ENCODE peak calls at places on chromosomes 6 and 20, in ten cellular contexts. One of them, this sample, is unnamed.

GRCh38 chr6:14175031-14175430 is 57.5 kb downstream of the CD83 start:
- DNase-seq in germinal center: no peak
- DNase-seq in glutamatergic neuron: peak; percentile 51
- DNase-seq in GM12865: no peak
- DNase-seq in HCT116: no peak
- DNase-seq in effector memory CD8-positive, alpha-beta T cell: no peak
- DNase-seq in LoVo: no peak
- DNase-seq in G401: peak; percentile 52
- DNase-seq in HT1080: no peak
- DNase-seq in adipocyte: no peak
- DNase-seq in this sample: no peak

GRCh38 chr20:39117486-39117885 is 155.3 kb downstream of the DHX35 start:
- DNase-seq in effector memory CD8-positive, alpha-beta T cell: no peak
- DNase-seq in G401: no peak
- DNase-seq in LoVo: peak; percentile 84
- DNase-seq in germinal center: no peak
- DNase-seq in GM12865: no peak
- DNase-seq in glutamatergic neuron: no peak
- DNase-seq in HCT116: peak; percentile 88
- DNase-seq in HT1080: peak; percentile 94
- DNase-seq in adipocyte: peak; percentile 11
- DNase-seq in this sample: peak; percentile 53

GRCh38 chr20:10369723-10370090 is 64.3 kb downstream of the MKKS start:
- DNase-seq in GM12865: no peak
- DNase-seq in HCT116: no peak
- DNase-seq in adipocyte: peak; percentile 36
- DNase-seq in HT1080: peak; percentile 75
- DNase-seq in LoVo: peak; percentile 74
- DNase-seq in glutamatergic neuron: no peak
- DNase-seq in effector memory CD8-positive, alpha-beta T cell: no peak
- DNase-seq in germinal center: no peak
- DNase-seq in G401: no peak
- DNase-seq in this sample: peak; percentile 89

GRCh38 chr6:168388641-168389633 is 52.0 kb upstream of the SMOC2 start:
- DNase-seq in glutamatergic neuron: no peak
- DNase-seq in HT1080: no peak
- DNase-seq in adipocyte: no peak
- DNase-seq in GM12865: no peak
- DNase-seq in LoVo: no peak
- DNase-seq in HCT116: no peak
- DNase-seq in G401: no peak
- DNase-seq in germinal center: no peak
- DNase-seq in effector memory CD8-positive, alpha-beta T cell: no peak
- DNase-seq in this sample: no peak

GRCh38 chr6:169038691-169039090 is 215.0 kb downstream of the THBS2 start:
- DNase-seq in germinal center: no peak
- DNase-seq in HT1080: no peak
- DNase-seq in adipocyte: peak; percentile 62
- DNase-seq in G401: no peak
- DNase-seq in GM12865: no peak
- DNase-seq in HCT116: no peak
- DNase-seq in glutamatergic neuron: no peak
- DNase-seq in LoVo: no peak
- DNase-seq in effector memory CD8-positive, alpha-beta T cell: no peak
- DNase-seq in this sample: peak; percentile 79

GRCh38 chr20:1664911-1665310 is 7.3 kb upstream of the SIRPG start:
- DNase-seq in germinal center: peak; percentile 50
- DNase-seq in HCT116: no peak
- DNase-seq in glutamatergic neuron: no peak
- DNase-seq in adipocyte: no peak
- DNase-seq in GM12865: peak; percentile 21
- DNase-seq in G401: no peak
- DNase-seq in effector memory CD8-positive, alpha-beta T cell: peak; percentile 44
- DNase-seq in HT1080: no peak
- DNase-seq in LoVo: no peak
- DNase-seq in this sample: no peak

GRCh38 chr6:108365488-108365887 is 70.6 kb downstream of the AFG1L start:
- DNase-seq in glutamatergic neuron: no peak
- DNase-seq in HT1080: no peak
- DNase-seq in G401: no peak
- DNase-seq in adipocyte: peak; percentile 12
- DNase-seq in effector memory CD8-positive, alpha-beta T cell: no peak
- DNase-seq in GM12865: no peak
- DNase-seq in HCT116: no peak
- DNase-seq in LoVo: no peak
- DNase-seq in germinal center: no peak
- DNase-seq in this sample: peak; percentile 34

GRCh38 chr6:36381502-36382389 is 5.7 kb downstream of the ETV7 start:
- DNase-seq in LoVo: no peak
- DNase-seq in adipocyte: no peak
- DNase-seq in HCT116: no peak
- DNase-seq in HT1080: no peak
- DNase-seq in GM12865: peak; percentile 78
- DNase-seq in G401: no peak
- DNase-seq in effector memory CD8-positive, alpha-beta T cell: no peak
- DNase-seq in glutamatergic neuron: no peak
- DNase-seq in germinal center: peak; percentile 55
- DNase-seq in this sample: no peak

GRCh38 chr6:19795211-19795610 is 42.0 kb upstream of the ID4 start:
- DNase-seq in HT1080: no peak
- DNase-seq in HCT116: no peak
- DNase-seq in germinal center: no peak
- DNase-seq in LoVo: no peak
- DNase-seq in G401: no peak
- DNase-seq in GM12865: no peak
- DNase-seq in effector memory CD8-positive, alpha-beta T cell: no peak
- DNase-seq in glutamatergic neuron: no peak
- DNase-seq in adipocyte: no peak
- DNase-seq in this sample: no peak

GRCh38 chr20:43420192-43420591 is 37.5 kb upstream of the SRSF6 start:
- DNase-seq in LoVo: no peak
- DNase-seq in HT1080: no peak
- DNase-seq in GM12865: no peak
- DNase-seq in HCT116: no peak
- DNase-seq in adipocyte: no peak
- DNase-seq in effector memory CD8-positive, alpha-beta T cell: no peak
- DNase-seq in germinal center: no peak
- DNase-seq in G401: no peak
- DNase-seq in glutamatergic neuron: no peak
- DNase-seq in this sample: no peak

GRCh38 chr6:69974193-69974592 is 107.8 kb downstream of the COL19A1 start:
- DNase-seq in GM12865: no peak
- DNase-seq in LoVo: no peak
- DNase-seq in HCT116: no peak
- DNase-seq in G401: peak; percentile 78
- DNase-seq in germinal center: no peak
- DNase-seq in glutamatergic neuron: no peak
- DNase-seq in effector memory CD8-positive, alpha-beta T cell: no peak
- DNase-seq in adipocyte: peak; percentile 48
- DNase-seq in HT1080: peak; percentile 59
- DNase-seq in this sample: peak; percentile 27

GRCh38 chr6:439681-440167 is 48.2 kb downstream of the IRF4 start:
- DNase-seq in effector memory CD8-positive, alpha-beta T cell: no peak
- DNase-seq in HT1080: no peak
- DNase-seq in germinal center: no peak
- DNase-seq in HCT116: no peak
- DNase-seq in LoVo: no peak
- DNase-seq in adipocyte: no peak
- DNase-seq in GM12865: no peak
- DNase-seq in glutamatergic neuron: no peak
- DNase-seq in G401: no peak
- DNase-seq in this sample: peak; percentile 18

GRCh38 chr20:44154521-44155001 is 32.4 kb downstream of the JPH2 start:
- DNase-seq in adipocyte: no peak
- DNase-seq in HT1080: no peak
- DNase-seq in germinal center: no peak
- DNase-seq in G401: no peak
- DNase-seq in HCT116: no peak
- DNase-seq in glutamatergic neuron: no peak
- DNase-seq in LoVo: no peak
- DNase-seq in GM12865: no peak
- DNase-seq in effector memory CD8-positive, alpha-beta T cell: no peak
- DNase-seq in this sample: peak; percentile 21

GRCh38 chr20:47535088-47535487 is 33.4 kb downstream of the NCOA3 start:
- DNase-seq in GM12865: peak; percentile 51
- DNase-seq in adipocyte: no peak
- DNase-seq in glutamatergic neuron: peak; percentile 22
- DNase-seq in HT1080: no peak
- DNase-seq in LoVo: peak; percentile 23
- DNase-seq in effector memory CD8-positive, alpha-beta T cell: no peak
- DNase-seq in germinal center: no peak
- DNase-seq in HCT116: no peak
- DNase-seq in G401: no peak
- DNase-seq in this sample: no peak

GRCh38 chr20:49560186-49560585 is 7.8 kb downstream of the PTGIS start:
- DNase-seq in adipocyte: no peak
- DNase-seq in HT1080: no peak
- DNase-seq in effector memory CD8-positive, alpha-beta T cell: no peak
- DNase-seq in GM12865: no peak
- DNase-seq in germinal center: no peak
- DNase-seq in LoVo: no peak
- DNase-seq in glutamatergic neuron: no peak
- DNase-seq in HCT116: no peak
- DNase-seq in G401: no peak
- DNase-seq in this sample: no peak

GRCh38 chr20:56974499-56975250 is 291.8 kb downstream of the BMP7 start:
- DNase-seq in HCT116: peak; percentile 47
- DNase-seq in effector memory CD8-positive, alpha-beta T cell: no peak
- DNase-seq in GM12865: peak; percentile 35
- DNase-seq in germinal center: peak; percentile 15
- DNase-seq in LoVo: peak; percentile 43
- DNase-seq in HT1080: peak; percentile 61
- DNase-seq in G401: peak; percentile 64
- DNase-seq in glutamatergic neuron: peak; percentile 81
- DNase-seq in adipocyte: peak; percentile 86
- DNase-seq in this sample: peak; percentile 64

GRCh38 chr20:39851459-39851858 is 837.6 kb downstream of the MAFB start:
- DNase-seq in adipocyte: no peak
- DNase-seq in HCT116: no peak
- DNase-seq in glutamatergic neuron: no peak
- DNase-seq in LoVo: no peak
- DNase-seq in GM12865: no peak
- DNase-seq in germinal center: no peak
- DNase-seq in effector memory CD8-positive, alpha-beta T cell: no peak
- DNase-seq in HT1080: no peak
- DNase-seq in G401: no peak
- DNase-seq in this sample: peak; percentile 54

GRCh38 chr20:23164176-23164601 is 78.1 kb upstream of the CD93 start:
- DNase-seq in LoVo: no peak
- DNase-seq in adipocyte: no peak
- DNase-seq in G401: peak; percentile 81
- DNase-seq in HCT116: no peak
- DNase-seq in effector memory CD8-positive, alpha-beta T cell: no peak
- DNase-seq in glutamatergic neuron: no peak
- DNase-seq in HT1080: no peak
- DNase-seq in GM12865: no peak
- DNase-seq in germinal center: no peak
- DNase-seq in this sample: no peak

GRCh38 chr20:22394583-22394982 is 189.8 kb downstream of the FOXA2 start:
- DNase-seq in GM12865: no peak
- DNase-seq in glutamatergic neuron: no peak
- DNase-seq in HT1080: peak; percentile 31
- DNase-seq in G401: no peak
- DNase-seq in LoVo: no peak
- DNase-seq in HCT116: no peak
- DNase-seq in germinal center: no peak
- DNase-seq in effector memory CD8-positive, alpha-beta T cell: no peak
- DNase-seq in adipocyte: no peak
- DNase-seq in this sample: no peak

This sample was measured in fibroblast of gingiva.